ENCODE peak calls at places on chromosomes 5 and 9, in six cellular contexts. One of them, this sample, is unnamed.

GRCh38 chr5:15702102-15702501 is 202.1 kb downstream of the FBXL7 start:
- DNase-seq in lung: no peak
- DNase-seq in foreskin fibroblast: peak
- DNase-seq in BE2C: no peak
- DNase-seq in sigmoid colon: no peak
- DNase-seq in CD8-positive, alpha-beta T cell: no peak
- DNase-seq in this sample: peak

GRCh38 chr5:153530357-153531143 is 40.1 kb downstream of the GRIA1 start:
- DNase-seq in BE2C: no peak
- DNase-seq in lung: no peak
- DNase-seq in sigmoid colon: no peak
- DNase-seq in foreskin fibroblast: no peak
- DNase-seq in CD8-positive, alpha-beta T cell: no peak
- DNase-seq in this sample: no peak

GRCh38 chr5:135448796-135449507 is 1.8 kb upstream of the DCANP1 start:
- DNase-seq in sigmoid colon: no peak
- DNase-seq in BE2C: no peak
- DNase-seq in foreskin fibroblast: peak
- DNase-seq in lung: no peak
- DNase-seq in CD8-positive, alpha-beta T cell: no peak
- DNase-seq in this sample: peak

GRCh38 chr9:31574006-31574750 is 810.3 kb upstream of the ACO1 start:
- DNase-seq in sigmoid colon: no peak
- DNase-seq in foreskin fibroblast: peak
- DNase-seq in CD8-positive, alpha-beta T cell: no peak
- DNase-seq in lung: no peak
- DNase-seq in BE2C: no peak
- DNase-seq in this sample: peak

GRCh38 chr5:150137168-150137957 is 18.3 kb downstream of the PDGFRB start:
- DNase-seq in BE2C: no peak
- DNase-seq in CD8-positive, alpha-beta T cell: no peak
- DNase-seq in foreskin fibroblast: peak
- DNase-seq in lung: no peak
- DNase-seq in sigmoid colon: no peak
- DNase-seq in this sample: peak

GRCh38 chr5:1726956-1727355 is 72.7 kb downstream of the MRPL36 start:
- DNase-seq in sigmoid colon: peak
- DNase-seq in CD8-positive, alpha-beta T cell: no peak
- DNase-seq in BE2C: no peak
- DNase-seq in foreskin fibroblast: no peak
- DNase-seq in lung: no peak
- DNase-seq in this sample: no peak

GRCh38 chr5:139138790-139139189 is 59.4 kb downstream of the SIL1 start:
- DNase-seq in lung: peak
- DNase-seq in BE2C: no peak
- DNase-seq in foreskin fibroblast: peak
- DNase-seq in CD8-positive, alpha-beta T cell: no peak
- DNase-seq in sigmoid colon: peak
- DNase-seq in this sample: peak

GRCh38 chr9:121577201-121577600 is 74.2 kb upstream of the DAB2IP start:
- DNase-seq in lung: no peak
- DNase-seq in foreskin fibroblast: no peak
- DNase-seq in BE2C: no peak
- DNase-seq in sigmoid colon: peak
- DNase-seq in CD8-positive, alpha-beta T cell: no peak
- DNase-seq in this sample: no peak

GRCh38 chr5:77844408-77845272 is 68.5 kb upstream of the TBCA start:
- DNase-seq in lung: no peak
- DNase-seq in sigmoid colon: no peak
- DNase-seq in CD8-positive, alpha-beta T cell: no peak
- DNase-seq in BE2C: no peak
- DNase-seq in foreskin fibroblast: peak
- DNase-seq in this sample: no peak

GRCh38 chr9:2874001-2874750 is 30.3 kb upstream of the PUM3 start:
- DNase-seq in foreskin fibroblast: no peak
- DNase-seq in lung: no peak
- DNase-seq in CD8-positive, alpha-beta T cell: no peak
- DNase-seq in BE2C: no peak
- DNase-seq in sigmoid colon: no peak
- DNase-seq in this sample: peak

GRCh38 chr5:97618721-97619120 is 435.7 kb upstream of the RIOK2 start:
- DNase-seq in foreskin fibroblast: peak
- DNase-seq in CD8-positive, alpha-beta T cell: no peak
- DNase-seq in BE2C: no peak
- DNase-seq in sigmoid colon: no peak
- DNase-seq in lung: no peak
- DNase-seq in this sample: peak

GRCh38 chr5:122844136-122844915 is 1.1 kb upstream of the SNX24 start:
- DNase-seq in lung: peak
- DNase-seq in BE2C: no peak
- DNase-seq in foreskin fibroblast: peak
- DNase-seq in sigmoid colon: no peak
- DNase-seq in CD8-positive, alpha-beta T cell: no peak
- DNase-seq in this sample: no peak

GRCh38 chr5:115838885-115839518 is 2.4 kb downstream of the ATG12 start:
- DNase-seq in BE2C: no peak
- DNase-seq in foreskin fibroblast: peak
- DNase-seq in lung: no peak
- DNase-seq in sigmoid colon: no peak
- DNase-seq in CD8-positive, alpha-beta T cell: no peak
- DNase-seq in this sample: peak

GRCh38 chr9:91298304-91298703 is 63.4 kb downstream of the AUH start:
- DNase-seq in sigmoid colon: no peak
- DNase-seq in BE2C: no peak
- DNase-seq in foreskin fibroblast: peak
- DNase-seq in CD8-positive, alpha-beta T cell: no peak
- DNase-seq in lung: no peak
- DNase-seq in this sample: no peak

GRCh38 chr5:151137067-151137825 is 20.3 kb downstream of the ANXA6 start:
- DNase-seq in foreskin fibroblast: no peak
- DNase-seq in BE2C: no peak
- DNase-seq in CD8-positive, alpha-beta T cell: no peak
- DNase-seq in sigmoid colon: no peak
- DNase-seq in lung: no peak
- DNase-seq in this sample: no peak

GRCh38 chr9:16361118-16361517 is 509.4 kb downstream of the BNC2 start:
- DNase-seq in BE2C: no peak
- DNase-seq in foreskin fibroblast: peak
- DNase-seq in lung: no peak
- DNase-seq in CD8-positive, alpha-beta T cell: no peak
- DNase-seq in sigmoid colon: no peak
- DNase-seq in this sample: no peak

GRCh38 chr5:137751869-137752491 is 2.2 kb downstream of the HNRNPA0 start:
- DNase-seq in BE2C: peak
- DNase-seq in foreskin fibroblast: peak
- DNase-seq in lung: no peak
- DNase-seq in sigmoid colon: no peak
- DNase-seq in CD8-positive, alpha-beta T cell: no peak
- DNase-seq in this sample: peak

DNA sequence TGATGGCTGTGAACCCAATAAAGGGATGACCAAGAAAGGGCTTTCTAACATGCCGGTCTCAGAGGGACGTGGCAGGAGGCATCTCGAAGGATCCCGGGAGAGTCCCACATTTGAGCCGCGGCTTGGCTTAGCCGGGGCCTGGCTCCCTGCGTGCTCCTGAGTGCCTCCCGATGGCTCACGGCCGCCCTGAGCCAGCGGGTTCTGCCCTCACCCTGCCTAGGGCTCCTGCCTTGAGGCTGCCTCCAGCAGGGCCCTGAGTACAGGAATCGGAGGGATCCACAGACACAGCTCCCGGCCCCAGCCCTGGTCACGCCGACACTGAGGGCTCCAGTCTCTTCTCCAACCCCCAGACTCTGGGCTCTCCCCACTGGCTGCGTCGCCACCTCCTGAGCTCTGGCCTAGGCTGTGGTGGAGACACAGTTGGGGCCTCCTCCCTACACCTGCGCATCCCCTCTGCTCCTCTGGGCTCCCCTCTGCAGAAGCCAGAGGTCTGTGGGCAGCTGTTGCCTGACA is 44.1 kb upstream of the RXRA start:
- DNase-seq in CD8-positive, alpha-beta T cell: no peak
- DNase-seq in lung: no peak
- DNase-seq in sigmoid colon: no peak
- DNase-seq in foreskin fibroblast: no peak
- DNase-seq in BE2C: no peak
- DNase-seq in this sample: no peak
- TF ChIP-seq CTCF in CD8-positive, alpha-beta T cell: no peak
- TF ChIP-seq CTCF in lung: no peak
- TF ChIP-seq CTCF in sigmoid colon: no peak
- TF ChIP-seq CTCF in foreskin fibroblast: no peak
- TF ChIP-seq CTCF in BE2C: no peak
- TF ChIP-seq CTCF in this sample: no peak

GRCh38 chr5:125056641-125057345 is 310.4 kb upstream of the ZNF608 start:
- DNase-seq in BE2C: no peak
- DNase-seq in lung: no peak
- DNase-seq in CD8-positive, alpha-beta T cell: no peak
- DNase-seq in foreskin fibroblast: no peak
- DNase-seq in sigmoid colon: no peak
- DNase-seq in this sample: no peak

GRCh38 chr5:125061726-125062125 is 315.3 kb upstream of the ZNF608 start:
- DNase-seq in BE2C: no peak
- DNase-seq in sigmoid colon: no peak
- DNase-seq in foreskin fibroblast: no peak
- DNase-seq in CD8-positive, alpha-beta T cell: no peak
- DNase-seq in lung: no peak
- DNase-seq in this sample: no peak

GRCh38 chr5:125054106-125054505 is 307.7 kb upstream of the ZNF608 start:
- DNase-seq in foreskin fibroblast: no peak
- DNase-seq in CD8-positive, alpha-beta T cell: no peak
- DNase-seq in BE2C: no peak
- DNase-seq in lung: no peak
- DNase-seq in sigmoid colon: no peak
- DNase-seq in this sample: no peak

GRCh38 chr5:125059255-125060050 is 313.0 kb upstream of the ZNF608 start:
- DNase-seq in CD8-positive, alpha-beta T cell: no peak
- DNase-seq in foreskin fibroblast: peak
- DNase-seq in BE2C: no peak
- DNase-seq in lung: no peak
- DNase-seq in sigmoid colon: no peak
- DNase-seq in this sample: peak

GRCh38 chr5:125058185-125058826 is 311.9 kb upstream of the ZNF608 start:
- DNase-seq in lung: no peak
- DNase-seq in foreskin fibroblast: peak
- DNase-seq in BE2C: no peak
- DNase-seq in CD8-positive, alpha-beta T cell: no peak
- DNase-seq in sigmoid colon: no peak
- DNase-seq in this sample: peak
- H3K4me3 ChIP-seq in lung: no peak
- H3K4me3 ChIP-seq in foreskin fibroblast: no peak
- H3K4me3 ChIP-seq in BE2C: no peak
- H3K4me3 ChIP-seq in CD8-positive, alpha-beta T cell: no peak
- H3K4me3 ChIP-seq in sigmoid colon: no peak
- H3K4me3 ChIP-seq in this sample: no peak

DNA sequence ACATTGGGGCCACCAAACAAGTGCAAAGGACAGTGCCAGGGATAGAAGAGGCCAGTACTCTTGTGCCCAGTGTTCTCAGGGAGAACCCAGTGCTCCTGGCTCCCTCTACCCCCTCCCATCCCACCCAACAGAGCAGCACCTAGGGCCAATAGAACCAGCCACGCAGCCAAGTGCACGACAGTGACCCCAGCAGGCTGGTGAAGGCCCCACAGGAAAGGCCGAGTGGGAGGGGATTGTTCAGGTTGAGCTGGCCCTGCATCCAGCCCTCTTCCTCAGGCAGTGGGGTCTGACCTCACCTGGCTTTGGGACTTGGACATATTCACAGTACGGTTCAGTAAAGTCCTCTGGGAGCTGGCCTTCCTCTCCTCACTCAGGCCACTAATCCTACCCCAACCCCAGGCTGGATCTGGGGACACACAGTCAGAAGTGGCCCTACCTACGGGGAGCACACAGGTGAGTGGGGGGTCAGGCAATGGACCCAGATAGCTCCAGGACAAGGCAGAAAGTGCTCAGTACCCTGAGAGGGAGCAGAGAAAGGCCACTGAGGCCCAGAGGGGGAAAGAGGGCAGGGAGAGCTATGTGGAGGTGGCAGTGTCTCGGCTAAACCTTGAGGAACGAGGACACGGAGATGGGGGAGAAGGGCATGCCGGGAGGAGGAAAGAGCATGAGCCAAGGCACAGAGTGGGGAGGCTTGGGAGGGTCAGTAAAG is 25.4 kb downstream of the POLR1E start:
- DNase-seq in BE2C: peak
- DNase-seq in lung: no peak
- DNase-seq in CD8-positive, alpha-beta T cell: no peak
- DNase-seq in foreskin fibroblast: peak
- DNase-seq in sigmoid colon: no peak
- DNase-seq in this sample: no peak
- TF ChIP-seq CTCF in BE2C: peak
- TF ChIP-seq CTCF in lung: no peak
- TF ChIP-seq CTCF in CD8-positive, alpha-beta T cell: no peak
- TF ChIP-seq CTCF in foreskin fibroblast: no peak
- TF ChIP-seq CTCF in sigmoid colon: no peak
- TF ChIP-seq CTCF in this sample: peak

GRCh38 chr5:95806687-95807086 is 15.8 kb downstream of the GLRX start:
- DNase-seq in BE2C: no peak
- DNase-seq in sigmoid colon: no peak
- DNase-seq in CD8-positive, alpha-beta T cell: no peak
- DNase-seq in lung: no peak
- DNase-seq in foreskin fibroblast: no peak
- DNase-seq in this sample: no peak

GRCh38 chr5:95810305-95811125 is 12.0 kb downstream of the GLRX start:
- DNase-seq in CD8-positive, alpha-beta T cell: no peak
- DNase-seq in BE2C: no peak
- DNase-seq in foreskin fibroblast: no peak
- DNase-seq in lung: no peak
- DNase-seq in sigmoid colon: no peak
- DNase-seq in this sample: no peak

GRCh38 chr5:95808013-95808685 is 14.4 kb downstream of the GLRX start:
- DNase-seq in BE2C: no peak
- DNase-seq in sigmoid colon: no peak
- DNase-seq in foreskin fibroblast: no peak
- DNase-seq in CD8-positive, alpha-beta T cell: no peak
- DNase-seq in lung: no peak
- DNase-seq in this sample: no peak

GRCh38 chr5:95809414-95809960 is 13.0 kb downstream of the GLRX start:
- DNase-seq in lung: no peak
- DNase-seq in sigmoid colon: peak
- DNase-seq in foreskin fibroblast: peak
- DNase-seq in BE2C: no peak
- DNase-seq in CD8-positive, alpha-beta T cell: no peak
- DNase-seq in this sample: peak

DNA sequence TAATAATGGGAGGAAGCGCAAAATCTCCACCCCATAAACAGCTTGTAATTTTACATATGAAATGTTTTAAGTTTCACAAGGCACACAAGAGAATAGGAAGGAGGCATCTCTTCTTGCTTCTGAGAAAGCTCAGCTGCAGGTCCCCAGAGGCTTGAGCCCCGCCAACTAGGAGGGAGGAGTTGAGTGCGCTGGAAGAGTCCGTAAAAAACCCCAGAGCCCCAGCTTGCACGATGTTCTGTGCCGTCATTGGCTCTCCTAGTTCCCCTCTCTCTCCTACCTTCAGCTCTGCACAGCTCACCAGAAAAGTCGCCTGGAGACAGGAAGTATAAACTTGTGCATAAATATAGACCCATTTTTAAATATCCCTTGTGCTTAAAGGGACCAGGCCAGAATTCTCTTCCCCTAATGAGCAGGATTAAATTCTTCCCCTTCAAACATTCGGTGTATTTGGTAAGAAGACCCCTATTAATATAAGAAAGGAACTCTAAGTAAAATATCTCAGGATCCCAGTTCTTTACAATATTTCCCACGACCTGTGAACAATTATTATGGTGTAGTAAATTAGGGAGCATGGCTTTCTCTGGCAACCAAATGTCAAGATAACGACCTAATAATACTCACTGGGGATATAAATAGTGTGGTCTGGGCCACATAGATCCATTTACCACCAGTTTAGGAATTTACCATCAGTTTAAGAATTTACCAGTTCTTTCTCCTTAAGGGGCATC is 13.7 kb downstream of the GLRX start:
- DNase-seq in sigmoid colon: peak
- DNase-seq in lung: peak
- DNase-seq in foreskin fibroblast: peak
- DNase-seq in CD8-positive, alpha-beta T cell: peak
- DNase-seq in BE2C: no peak
- DNase-seq in this sample: peak
- H3K4me3 ChIP-seq in sigmoid colon: no peak
- H3K4me3 ChIP-seq in lung: no peak
- H3K4me3 ChIP-seq in foreskin fibroblast: no peak
- H3K4me3 ChIP-seq in CD8-positive, alpha-beta T cell: peak
- H3K4me3 ChIP-seq in BE2C: no peak
- H3K4me3 ChIP-seq in this sample: no peak